ENCODE peak calls at places on chromosomes 7 and 10, in nine cellular contexts. One of them, this sample, is unnamed.
A peak's percentile ranks its signal among the peaks of the same experiment; 100 is the strongest.

GRCh38 chr10:96124230-96125141 is 5.6 kb upstream of the ZNF518A start:
- DNase-seq in stimulated activated CD4-positive, alpha-beta T cell treated with anti-CD3 and anti-CD28 coated beads, Interleukin-4, amount 100 ng/mL, for 1 hour: no peak
- DNase-seq in activated T-cell treated with anti-CD3 and anti-CD28 coated beads for 4 hours: no peak
- DNase-seq in NCI-H2227 treated with DMSO at 0.1 percent for 48 hours: peak; percentile 54
- DNase-seq in SJSA1: peak; percentile 16
- DNase-seq in myocyte: no peak
- DNase-seq in RWPE1: peak; percentile 46
- DNase-seq in stimulated activated naive CD4-positive, alpha-beta T cell: no peak
- DNase-seq in sciatic nerve: no peak
- DNase-seq in this sample: no peak

GRCh38 chr10:24821986-24822385 is 98.3 kb upstream of the ARHGAP21 start:
- DNase-seq in stimulated activated CD4-positive, alpha-beta T cell treated with anti-CD3 and anti-CD28 coated beads, Interleukin-4, amount 100 ng/mL, for 1 hour: no peak
- DNase-seq in activated T-cell treated with anti-CD3 and anti-CD28 coated beads for 4 hours: no peak
- DNase-seq in NCI-H2227 treated with DMSO at 0.1 percent for 48 hours: no peak
- DNase-seq in SJSA1: no peak
- DNase-seq in myocyte: peak; percentile 58
- DNase-seq in RWPE1: peak; percentile 40
- DNase-seq in stimulated activated naive CD4-positive, alpha-beta T cell: no peak
- DNase-seq in sciatic nerve: no peak
- DNase-seq in this sample: no peak

GRCh38 chr7:91285966-91286365 is 21.7 kb downstream of the FZD1 start:
- DNase-seq in stimulated activated CD4-positive, alpha-beta T cell treated with anti-CD3 and anti-CD28 coated beads, Interleukin-4, amount 100 ng/mL, for 1 hour: no peak
- DNase-seq in activated T-cell treated with anti-CD3 and anti-CD28 coated beads for 4 hours: no peak
- DNase-seq in NCI-H2227 treated with DMSO at 0.1 percent for 48 hours: no peak
- DNase-seq in SJSA1: no peak
- DNase-seq in myocyte: no peak
- DNase-seq in RWPE1: no peak
- DNase-seq in stimulated activated naive CD4-positive, alpha-beta T cell: no peak
- DNase-seq in sciatic nerve: no peak
- DNase-seq in this sample: no peak

GRCh38 chr7:140010194-140010895 is 52.4 kb downstream of the PARP12 start:
- DNase-seq in stimulated activated CD4-positive, alpha-beta T cell treated with anti-CD3 and anti-CD28 coated beads, Interleukin-4, amount 100 ng/mL, for 1 hour: no peak
- DNase-seq in activated T-cell treated with anti-CD3 and anti-CD28 coated beads for 4 hours: no peak
- DNase-seq in NCI-H2227 treated with DMSO at 0.1 percent for 48 hours: peak; percentile 63
- DNase-seq in SJSA1: no peak
- DNase-seq in myocyte: no peak
- DNase-seq in RWPE1: no peak
- DNase-seq in stimulated activated naive CD4-positive, alpha-beta T cell: no peak
- DNase-seq in sciatic nerve: no peak
- DNase-seq in this sample: no peak

GRCh38 chr10:43839973-43840372 is 191.3 kb upstream of the ZNF32 start:
- DNase-seq in stimulated activated CD4-positive, alpha-beta T cell treated with anti-CD3 and anti-CD28 coated beads, Interleukin-4, amount 100 ng/mL, for 1 hour: no peak
- DNase-seq in activated T-cell treated with anti-CD3 and anti-CD28 coated beads for 4 hours: no peak
- DNase-seq in NCI-H2227 treated with DMSO at 0.1 percent for 48 hours: no peak
- DNase-seq in SJSA1: no peak
- DNase-seq in myocyte: no peak
- DNase-seq in RWPE1: no peak
- DNase-seq in stimulated activated naive CD4-positive, alpha-beta T cell: no peak
- DNase-seq in sciatic nerve: no peak
- DNase-seq in this sample: no peak

GRCh38 chr10:132133005-132133404 is 53.7 kb upstream of the DPYSL4 start:
- DNase-seq in stimulated activated CD4-positive, alpha-beta T cell treated with anti-CD3 and anti-CD28 coated beads, Interleukin-4, amount 100 ng/mL, for 1 hour: no peak
- DNase-seq in activated T-cell treated with anti-CD3 and anti-CD28 coated beads for 4 hours: no peak
- DNase-seq in NCI-H2227 treated with DMSO at 0.1 percent for 48 hours: peak; percentile 32
- DNase-seq in SJSA1: no peak
- DNase-seq in myocyte: no peak
- DNase-seq in RWPE1: no peak
- DNase-seq in stimulated activated naive CD4-positive, alpha-beta T cell: no peak
- DNase-seq in sciatic nerve: no peak
- DNase-seq in this sample: no peak

GRCh38 chr10:1128649-1129048 is 72.5 kb downstream of the WDR37 start:
- DNase-seq in stimulated activated CD4-positive, alpha-beta T cell treated with anti-CD3 and anti-CD28 coated beads, Interleukin-4, amount 100 ng/mL, for 1 hour: no peak
- DNase-seq in activated T-cell treated with anti-CD3 and anti-CD28 coated beads for 4 hours: no peak
- DNase-seq in NCI-H2227 treated with DMSO at 0.1 percent for 48 hours: no peak
- DNase-seq in SJSA1: no peak
- DNase-seq in myocyte: no peak
- DNase-seq in RWPE1: no peak
- DNase-seq in stimulated activated naive CD4-positive, alpha-beta T cell: no peak
- DNase-seq in sciatic nerve: no peak
- DNase-seq in this sample: no peak

GRCh38 chr7:138889566-138889965 is 91.6 kb upstream of the ATP6V0A4 start:
- DNase-seq in stimulated activated CD4-positive, alpha-beta T cell treated with anti-CD3 and anti-CD28 coated beads, Interleukin-4, amount 100 ng/mL, for 1 hour: no peak
- DNase-seq in activated T-cell treated with anti-CD3 and anti-CD28 coated beads for 4 hours: no peak
- DNase-seq in NCI-H2227 treated with DMSO at 0.1 percent for 48 hours: no peak
- DNase-seq in SJSA1: peak; percentile 28
- DNase-seq in myocyte: no peak
- DNase-seq in RWPE1: no peak
- DNase-seq in stimulated activated naive CD4-positive, alpha-beta T cell: no peak
- DNase-seq in sciatic nerve: no peak
- DNase-seq in this sample: no peak

GRCh38 chr7:25578991-25579687 is 350.9 kb upstream of the NPVF start:
- DNase-seq in stimulated activated CD4-positive, alpha-beta T cell treated with anti-CD3 and anti-CD28 coated beads, Interleukin-4, amount 100 ng/mL, for 1 hour: no peak
- DNase-seq in activated T-cell treated with anti-CD3 and anti-CD28 coated beads for 4 hours: no peak
- DNase-seq in NCI-H2227 treated with DMSO at 0.1 percent for 48 hours: no peak
- DNase-seq in SJSA1: no peak
- DNase-seq in myocyte: no peak
- DNase-seq in RWPE1: no peak
- DNase-seq in stimulated activated naive CD4-positive, alpha-beta T cell: no peak
- DNase-seq in sciatic nerve: no peak
- DNase-seq in this sample: no peak

GRCh38 chr10:6612371-6612770 is 32.3 kb upstream of the PRKCQ start:
- DNase-seq in stimulated activated CD4-positive, alpha-beta T cell treated with anti-CD3 and anti-CD28 coated beads, Interleukin-4, amount 100 ng/mL, for 1 hour: no peak
- DNase-seq in activated T-cell treated with anti-CD3 and anti-CD28 coated beads for 4 hours: no peak
- DNase-seq in NCI-H2227 treated with DMSO at 0.1 percent for 48 hours: no peak
- DNase-seq in SJSA1: no peak
- DNase-seq in myocyte: no peak
- DNase-seq in RWPE1: no peak
- DNase-seq in stimulated activated naive CD4-positive, alpha-beta T cell: no peak
- DNase-seq in sciatic nerve: no peak
- DNase-seq in this sample: no peak

GRCh38 chr7:88243345-88243909 is 23.6 kb upstream of the SRI start:
- DNase-seq in stimulated activated CD4-positive, alpha-beta T cell treated with anti-CD3 and anti-CD28 coated beads, Interleukin-4, amount 100 ng/mL, for 1 hour: no peak
- DNase-seq in activated T-cell treated with anti-CD3 and anti-CD28 coated beads for 4 hours: no peak
- DNase-seq in NCI-H2227 treated with DMSO at 0.1 percent for 48 hours: peak; percentile 54
- DNase-seq in SJSA1: peak; percentile 10
- DNase-seq in myocyte: peak; percentile 73
- DNase-seq in RWPE1: peak; percentile 45
- DNase-seq in stimulated activated naive CD4-positive, alpha-beta T cell: peak; percentile 9
- DNase-seq in sciatic nerve: no peak
- DNase-seq in this sample: no peak

GRCh38 chr10:88994034-88994433 is 3.4 kb downstream of the FAS start:
- DNase-seq in stimulated activated CD4-positive, alpha-beta T cell treated with anti-CD3 and anti-CD28 coated beads, Interleukin-4, amount 100 ng/mL, for 1 hour: no peak
- DNase-seq in activated T-cell treated with anti-CD3 and anti-CD28 coated beads for 4 hours: no peak
- DNase-seq in NCI-H2227 treated with DMSO at 0.1 percent for 48 hours: no peak
- DNase-seq in SJSA1: peak; percentile 32
- DNase-seq in myocyte: no peak
- DNase-seq in RWPE1: no peak
- DNase-seq in stimulated activated naive CD4-positive, alpha-beta T cell: no peak
- DNase-seq in sciatic nerve: no peak
- DNase-seq in this sample: no peak

GRCh38 chr10:18793951-18794350 is 134.7 kb downstream of the ARL5B start:
- DNase-seq in stimulated activated CD4-positive, alpha-beta T cell treated with anti-CD3 and anti-CD28 coated beads, Interleukin-4, amount 100 ng/mL, for 1 hour: no peak
- DNase-seq in activated T-cell treated with anti-CD3 and anti-CD28 coated beads for 4 hours: no peak
- DNase-seq in NCI-H2227 treated with DMSO at 0.1 percent for 48 hours: no peak
- DNase-seq in SJSA1: no peak
- DNase-seq in myocyte: no peak
- DNase-seq in RWPE1: peak; percentile 4
- DNase-seq in stimulated activated naive CD4-positive, alpha-beta T cell: no peak
- DNase-seq in sciatic nerve: no peak
- DNase-seq in this sample: no peak

GRCh38 chr7:1268866-1269265 is 36.2 kb downstream of the UNCX start:
- DNase-seq in stimulated activated CD4-positive, alpha-beta T cell treated with anti-CD3 and anti-CD28 coated beads, Interleukin-4, amount 100 ng/mL, for 1 hour: no peak
- DNase-seq in activated T-cell treated with anti-CD3 and anti-CD28 coated beads for 4 hours: no peak
- DNase-seq in NCI-H2227 treated with DMSO at 0.1 percent for 48 hours: no peak
- DNase-seq in SJSA1: no peak
- DNase-seq in myocyte: no peak
- DNase-seq in RWPE1: no peak
- DNase-seq in stimulated activated naive CD4-positive, alpha-beta T cell: no peak
- DNase-seq in sciatic nerve: no peak
- DNase-seq in this sample: no peak